ENCODE peak calls at places on chromosome 2, in four cellular contexts. L is pancreas, F is left lung, M is tibial artery. O is an unnamed sample.

GRCh38 chr2:215879977-215880940 is 133.1 kb downstream of the MREG start:
- DNase-seq in F (no peak), M (no peak), L (no peak), O (no peak)

GRCh38 chr2:73260338-73260984 is 23.8 kb downstream of the FBXO41 start:
- DNase-seq in L (peak; percentile 50), F (peak; percentile 50), M (no peak), O (no peak)

GRCh38 chr2:65638438-65638837 is 206.0 kb upstream of the SPRED2 start:
- DNase-seq in L (no peak), F (no peak), M (no peak), O (no peak)

GRCh38 chr2:188199716-188200128 is 92.0 kb upstream of the GULP1 start:
- DNase-seq in F (no peak), L (no peak), M (no peak), O (no peak)

GRCh38 chr2:69083126-69083733 is 70.3 kb downstream of the ANTXR1 start:
- DNase-seq in L (no peak), M (no peak), F (no peak), O (peak; percentile 78)

GRCh38 chr2:161004379-161004778 is 155.8 kb upstream of the TANK start:
- DNase-seq in L (no peak), M (no peak), F (no peak), O (no peak)

GRCh38 chr2:230077851-230078547 is 9.3 kb upstream of the SLC16A14 start:
- DNase-seq in L (no peak), M (no peak), F (no peak), O (no peak)

GRCh38 chr2:238797537-238797936 is 50.3 kb upstream of the TWIST2 start:
- DNase-seq in M (no peak), F (no peak), L (no peak), O (no peak)

GRCh38 chr2:112092286-112093041 is 37.4 kb downstream of the TMEM87B start:
- DNase-seq in F (no peak), L (no peak), M (no peak), O (no peak)

GRCh38 chr2:225566798-225567197 is 167.3 kb downstream of the NYAP2 start:
- DNase-seq in M (no peak), L (no peak), F (no peak), O (no peak)

GRCh38 chr2:172311921-172312345 is 115.5 kb upstream of the ITGA6 start:
- DNase-seq in F (no peak), L (no peak), M (peak; percentile 29), O (no peak)

GRCh38 chr2:159758239-159758638 is 39.8 kb downstream of the CD302 start:
- DNase-seq in F (no peak), L (no peak), M (no peak), O (no peak)

GRCh38 chr2:45913539-45913938 is 262.1 kb downstream of the PRKCE start:
- DNase-seq in M (no peak), F (no peak), L (no peak), O (no peak)

GRCh38 chr2:332592-332991 is 44.7 kb upstream of the ALKAL2 start:
- DNase-seq in L (no peak), F (no peak), M (no peak), O (no peak)
- TF ChIP-seq CTCF in L (no peak), F (no peak), M (no peak), O (peak; percentile 4)

GRCh38 chr2:42086500-42086953 is 38.7 kb downstream of the PKDCC start:
- DNase-seq in L (peak; percentile 38), F (no peak), M (peak; percentile 30), O (no peak)
- H3K27ac ChIP-seq in L (no peak overlapping the region), F (no peak overlapping the region), M (no peak overlapping the region), O (no peak overlapping the region)

GRCh38 chr2:28684142-28684858 is 67.3 kb upstream of the PPP1CB start:
- DNase-seq in M (no peak), F (no peak), L (no peak), O (no peak)
- H3K4me1 ChIP-seq in M (peaks cover 42% of the 10 kb centered on the region), F (peaks cover 26% of the 10 kb centered on the region), L (peaks cover 27% of the 10 kb centered on the region), O (peaks cover 6% of the 10 kb centered on the region)

GRCh38 chr2:156317631-156318030 is 14.9 kb downstream of the NR4A2 start:
- DNase-seq in F (no peak), M (no peak), L (no peak), O (no peak)

GRCh38 chr2:156321243-156321904 is 11.1 kb downstream of the NR4A2 start:
- DNase-seq in F (no peak), M (no peak), L (peak; percentile 43), O (peak; percentile 67)

GRCh38 chr2:156320491-156320896 is 12.0 kb downstream of the NR4A2 start:
- DNase-seq in M (peak; percentile 30), L (peak; percentile 66), F (no peak), O (no peak)

GRCh38 chr2:156322103-156322671 is 10.3 kb downstream of the NR4A2 start:
- DNase-seq in L (no peak), M (no peak), F (no peak), O (no peak)

GRCh38 chr2:156319811-156320490 is 12.6 kb downstream of the NR4A2 start:
- DNase-seq in F (peak; percentile 56), M (peak; percentile 67), L (peak; percentile 84), O (no peak)
- TF ChIP-seq CTCF in F (no peak), M (peak; percentile 32), L (no peak), O (no peak)

GRCh38 chr2:101808006-101808562 is 110.6 kb downstream of the MAP4K4 start:
- DNase-seq in M (no peak), F (no peak), L (no peak), O (no peak)
- H3K27ac ChIP-seq in M (no peak overlapping the region), F (no peak overlapping the region), L (no peak overlapping the region), O (no peak overlapping the region)

O was measured in ascending aorta.